ENCODE peak calls at places on chromosomes 4 and X, in seven cellular contexts. One of them, this sample, is unnamed. For H3K9me3, the result is how much of the 10 kb centered on the place peaks cover.

GRCh38 chr4:128525939-128526630 is 238.5 kb upstream of the PGRMC2 start:
- DNase-seq in esophagus squamous epithelium: no peak
- DNase-seq in heart left ventricle: no peak
- DNase-seq in OCI-LY7: no peak
- DNase-seq in A673: peak
- DNase-seq in transverse colon: no peak
- DNase-seq in cardiac muscle cell: peak
- DNase-seq in this sample: no peak

GRCh38 chr4:114980932-114981693 is 132.3 kb downstream of the NDST4 start:
- DNase-seq in transverse colon: no peak
- DNase-seq in heart left ventricle: no peak
- DNase-seq in A673: peak
- DNase-seq in OCI-LY7: no peak
- DNase-seq in cardiac muscle cell: no peak
- DNase-seq in esophagus squamous epithelium: no peak
- DNase-seq in this sample: no peak

GRCh38 chr4:94892051-94892450 is 134.3 kb downstream of the BMPR1B start:
- DNase-seq in OCI-LY7: no peak
- DNase-seq in cardiac muscle cell: no peak
- DNase-seq in heart left ventricle: no peak
- DNase-seq in A673: peak
- DNase-seq in esophagus squamous epithelium: no peak
- DNase-seq in transverse colon: no peak
- DNase-seq in this sample: no peak

GRCh38 chr4:69104719-69105275 is 8.5 kb downstream of the UGT2B7 start:
- DNase-seq in A673: no peak
- DNase-seq in transverse colon: peak
- DNase-seq in cardiac muscle cell: no peak
- DNase-seq in OCI-LY7: no peak
- DNase-seq in esophagus squamous epithelium: no peak
- DNase-seq in heart left ventricle: no peak
- DNase-seq in this sample: no peak

GRCh38 chrX:40173662-40174593 is 76.2 kb upstream of the BCOR start:
- DNase-seq in esophagus squamous epithelium: peak
- DNase-seq in transverse colon: peak
- DNase-seq in A673: peak
- DNase-seq in heart left ventricle: peak
- DNase-seq in OCI-LY7: peak
- DNase-seq in cardiac muscle cell: peak
- DNase-seq in this sample: no peak

GRCh38 chr4:146520894-146521542 is 722 bp downstream of the SLC10A7 start:
- DNase-seq in cardiac muscle cell: peak
- DNase-seq in A673: peak
- DNase-seq in heart left ventricle: no peak
- DNase-seq in transverse colon: peak
- DNase-seq in esophagus squamous epithelium: no peak
- DNase-seq in OCI-LY7: peak
- DNase-seq in this sample: peak

GRCh38 chr4:77163636-77164035 is 6.6 kb downstream of the CCNG2 start:
- DNase-seq in heart left ventricle: no peak
- DNase-seq in A673: no peak
- DNase-seq in esophagus squamous epithelium: no peak
- DNase-seq in cardiac muscle cell: no peak
- DNase-seq in OCI-LY7: no peak
- DNase-seq in transverse colon: no peak
- DNase-seq in this sample: no peak

GRCh38 chr4:187218705-187219245 is 495.1 kb upstream of the FAT1 start:
- DNase-seq in A673: no peak
- DNase-seq in esophagus squamous epithelium: no peak
- DNase-seq in OCI-LY7: no peak
- DNase-seq in heart left ventricle: no peak
- DNase-seq in cardiac muscle cell: no peak
- DNase-seq in transverse colon: no peak
- DNase-seq in this sample: no peak

GRCh38 chrX:7987160-7987992 is 60.2 kb upstream of the PNPLA4 start:
- DNase-seq in A673: no peak
- DNase-seq in esophagus squamous epithelium: no peak
- DNase-seq in cardiac muscle cell: no peak
- DNase-seq in heart left ventricle: no peak
- DNase-seq in OCI-LY7: peak
- DNase-seq in transverse colon: no peak
- DNase-seq in this sample: no peak

GRCh38 chrX:16771483-16772398 is 14.5 kb upstream of the TXLNG start:
- DNase-seq in OCI-LY7: no peak
- DNase-seq in heart left ventricle: no peak
- DNase-seq in esophagus squamous epithelium: no peak
- DNase-seq in cardiac muscle cell: peak
- DNase-seq in transverse colon: peak
- DNase-seq in A673: peak
- DNase-seq in this sample: no peak

GRCh38 chrX:108312938-108313337 is 125.3 kb downstream of the COL4A6 start:
- DNase-seq in cardiac muscle cell: peak
- DNase-seq in esophagus squamous epithelium: no peak
- DNase-seq in A673: peak
- DNase-seq in transverse colon: no peak
- DNase-seq in heart left ventricle: peak
- DNase-seq in OCI-LY7: no peak
- DNase-seq in this sample: no peak

GRCh38 chrX:110806145-110806544 is 10.5 kb upstream of the CHRDL1 start:
- DNase-seq in heart left ventricle: no peak
- DNase-seq in OCI-LY7: no peak
- DNase-seq in A673: no peak
- DNase-seq in cardiac muscle cell: no peak
- DNase-seq in transverse colon: no peak
- DNase-seq in esophagus squamous epithelium: no peak
- DNase-seq in this sample: no peak

GRCh38 chrX:15882704-15883539 is 28.3 kb upstream of the AP1S2 start:
- DNase-seq in transverse colon: no peak
- DNase-seq in OCI-LY7: peak
- DNase-seq in heart left ventricle: no peak
- DNase-seq in cardiac muscle cell: peak
- DNase-seq in esophagus squamous epithelium: no peak
- DNase-seq in A673: no peak
- DNase-seq in this sample: no peak

GRCh38 chr4:105191621-105192210 is 45.0 kb downstream of the TET2 start:
- DNase-seq in A673: peak
- DNase-seq in transverse colon: no peak
- DNase-seq in heart left ventricle: no peak
- DNase-seq in OCI-LY7: no peak
- DNase-seq in esophagus squamous epithelium: no peak
- DNase-seq in cardiac muscle cell: peak
- DNase-seq in this sample: no peak

GRCh38 chrX:46178763-46179162 is 366.5 kb downstream of the ZNF674 start:
- DNase-seq in esophagus squamous epithelium: no peak
- DNase-seq in transverse colon: no peak
- DNase-seq in A673: no peak
- DNase-seq in OCI-LY7: no peak
- DNase-seq in heart left ventricle: no peak
- DNase-seq in cardiac muscle cell: no peak
- DNase-seq in this sample: no peak

GRCh38 chrX:14529288-14529989 is at the start of gene GLRA2:
- DNase-seq in heart left ventricle: no peak
- DNase-seq in esophagus squamous epithelium: no peak
- DNase-seq in transverse colon: peak
- DNase-seq in A673: peak
- DNase-seq in cardiac muscle cell: peak
- DNase-seq in OCI-LY7: no peak
- DNase-seq in this sample: no peak

GRCh38 chr4:13522282-13523104 is 21.8 kb downstream of the NKX3-2 start:
- DNase-seq in esophagus squamous epithelium: no peak
- DNase-seq in OCI-LY7: no peak
- DNase-seq in A673: no peak
- DNase-seq in heart left ventricle: no peak
- DNase-seq in cardiac muscle cell: no peak
- DNase-seq in transverse colon: no peak
- DNase-seq in this sample: no peak

GRCh38 chr4:139951051-139951450 is 202.9 kb downstream of the MAML3 start:
- DNase-seq in heart left ventricle: no peak
- DNase-seq in transverse colon: no peak
- DNase-seq in cardiac muscle cell: peak
- DNase-seq in A673: no peak
- DNase-seq in esophagus squamous epithelium: no peak
- DNase-seq in OCI-LY7: no peak
- DNase-seq in this sample: no peak

GRCh38 chrX:15366507-15367352 is 17.5 kb downstream of the VEGFD start:
- DNase-seq in cardiac muscle cell: no peak
- DNase-seq in esophagus squamous epithelium: no peak
- DNase-seq in OCI-LY7: no peak
- DNase-seq in A673: no peak
- DNase-seq in transverse colon: no peak
- DNase-seq in heart left ventricle: no peak
- DNase-seq in this sample: no peak

GRCh38 chr4:38396091-38396490 is 267.9 kb upstream of the KLF3 start:
- DNase-seq in heart left ventricle: no peak
- DNase-seq in OCI-LY7: no peak
- DNase-seq in A673: no peak
- DNase-seq in esophagus squamous epithelium: no peak
- DNase-seq in transverse colon: no peak
- DNase-seq in cardiac muscle cell: no peak
- DNase-seq in this sample: no peak

GRCh38 chrX:109934935-109935334 is 68.0 kb upstream of the TMEM164 start:
- DNase-seq in cardiac muscle cell: peak
- DNase-seq in transverse colon: no peak
- DNase-seq in A673: no peak
- DNase-seq in esophagus squamous epithelium: no peak
- DNase-seq in OCI-LY7: no peak
- DNase-seq in heart left ventricle: no peak
- DNase-seq in this sample: no peak

GRCh38 chr4:18155062-18156041 is 133.8 kb upstream of the LCORL start:
- DNase-seq in transverse colon: no peak
- DNase-seq in heart left ventricle: no peak
- DNase-seq in A673: no peak
- DNase-seq in OCI-LY7: no peak
- DNase-seq in cardiac muscle cell: no peak
- DNase-seq in esophagus squamous epithelium: no peak
- DNase-seq in this sample: no peak

GRCh38 chr4:575281-576141 is 584 bp downstream of the TMEM271 start:
- DNase-seq in esophagus squamous epithelium: no peak
- DNase-seq in OCI-LY7: no peak
- DNase-seq in cardiac muscle cell: peak
- DNase-seq in heart left ventricle: peak
- DNase-seq in transverse colon: no peak
- DNase-seq in A673: peak
- DNase-seq in this sample: no peak

GRCh38 chr4:17030543-17030942 is 132.1 kb upstream of the LDB2 start:
- DNase-seq in heart left ventricle: no peak
- DNase-seq in esophagus squamous epithelium: no peak
- DNase-seq in A673: no peak
- DNase-seq in OCI-LY7: no peak
- DNase-seq in cardiac muscle cell: peak
- DNase-seq in transverse colon: no peak
- DNase-seq in this sample: no peak

GRCh38 chr4:4574792-4575191 is 32.9 kb upstream of the STX18 start:
- DNase-seq in heart left ventricle: peak
- DNase-seq in A673: peak
- DNase-seq in esophagus squamous epithelium: peak
- DNase-seq in OCI-LY7: no peak
- DNase-seq in transverse colon: peak
- DNase-seq in cardiac muscle cell: peak
- DNase-seq in this sample: no peak

DNA sequence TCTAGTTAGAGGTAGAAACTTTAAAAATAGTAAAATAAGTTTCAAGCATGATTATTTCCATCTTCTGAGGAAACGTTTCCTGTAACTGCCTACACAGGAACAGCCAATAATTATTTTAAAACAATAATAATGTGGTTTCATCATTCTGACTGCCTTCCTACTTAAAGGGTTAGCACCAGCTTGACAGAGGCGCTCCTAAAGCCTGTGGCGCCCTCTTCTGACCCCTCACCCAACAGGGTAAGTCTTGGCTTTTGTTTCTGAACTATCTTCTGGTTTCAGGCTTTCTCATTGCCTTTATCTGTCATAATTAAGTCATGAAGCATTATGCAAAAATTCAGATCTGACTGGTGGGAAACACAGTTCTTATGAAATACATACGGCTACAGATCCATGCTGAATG is 96.7 kb downstream of the ITM2A start:
- DNase-seq in esophagus squamous epithelium: no peak
- DNase-seq in cardiac muscle cell: peak
- DNase-seq in A673: peak
- DNase-seq in transverse colon: peak
- DNase-seq in OCI-LY7: peak
- DNase-seq in heart left ventricle: peak
- DNase-seq in this sample: peak
- TF ChIP-seq CTCF in esophagus squamous epithelium: no peak
- TF ChIP-seq CTCF in cardiac muscle cell: peak
- TF ChIP-seq CTCF in A673: peak
- TF ChIP-seq CTCF in transverse colon: no peak
- TF ChIP-seq CTCF in OCI-LY7: peak
- TF ChIP-seq CTCF in heart left ventricle: peak
- TF ChIP-seq CTCF in this sample: no peak

GRCh38 chr4:28360681-28361080 is 1500.0 kb downstream of the STIM2 start:
- DNase-seq in A673: no peak
- DNase-seq in OCI-LY7: no peak
- DNase-seq in heart left ventricle: no peak
- DNase-seq in esophagus squamous epithelium: no peak
- DNase-seq in transverse colon: no peak
- DNase-seq in cardiac muscle cell: no peak
- DNase-seq in this sample: no peak

GRCh38 chr4:28357985-28358384 is 1497.3 kb downstream of the STIM2 start:
- DNase-seq in OCI-LY7: no peak
- DNase-seq in transverse colon: no peak
- DNase-seq in heart left ventricle: no peak
- DNase-seq in esophagus squamous epithelium: no peak
- DNase-seq in cardiac muscle cell: peak
- DNase-seq in A673: peak
- DNase-seq in this sample: no peak

GRCh38 chr4:28362169-28362568 is 1501.5 kb downstream of the STIM2 start:
- DNase-seq in transverse colon: no peak
- DNase-seq in heart left ventricle: no peak
- DNase-seq in A673: no peak
- DNase-seq in esophagus squamous epithelium: no peak
- DNase-seq in cardiac muscle cell: no peak
- DNase-seq in OCI-LY7: no peak
- DNase-seq in this sample: no peak
- H3K9me3 ChIP-seq in transverse colon: under half
- H3K9me3 ChIP-seq in heart left ventricle: under half
- H3K9me3 ChIP-seq in A673: under half
- H3K9me3 ChIP-seq in esophagus squamous epithelium: under half
- H3K9me3 ChIP-seq in cardiac muscle cell: under half
- H3K9me3 ChIP-seq in OCI-LY7: under half
- H3K9me3 ChIP-seq in this sample: under half

DNA sequence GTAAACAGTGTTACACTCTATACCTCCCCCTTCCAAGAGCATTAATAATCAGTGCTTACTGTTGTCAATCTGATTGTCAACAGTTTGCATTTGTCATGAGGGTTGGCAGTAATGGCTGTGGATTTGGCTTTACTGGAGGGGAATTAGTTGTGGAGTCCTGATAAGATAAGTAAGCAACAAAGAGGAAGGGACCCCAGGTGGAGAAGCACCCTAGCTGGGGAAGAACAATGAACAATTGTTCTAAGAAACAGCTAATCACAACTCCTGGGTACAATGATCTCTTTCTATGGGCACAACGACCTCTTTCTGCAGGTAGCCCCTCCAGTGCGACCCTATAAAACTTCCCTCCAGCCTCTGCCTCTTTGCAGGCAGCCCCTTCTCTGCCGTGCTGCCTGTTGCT is 53.2 kb upstream of the CDKN2AIP start:
- DNase-seq in cardiac muscle cell: no peak
- DNase-seq in esophagus squamous epithelium: no peak
- DNase-seq in OCI-LY7: no peak
- DNase-seq in heart left ventricle: no peak
- DNase-seq in A673: peak
- DNase-seq in transverse colon: no peak
- DNase-seq in this sample: no peak
- TF ChIP-seq CTCF in cardiac muscle cell: no peak
- TF ChIP-seq CTCF in esophagus squamous epithelium: no peak
- TF ChIP-seq CTCF in OCI-LY7: no peak
- TF ChIP-seq CTCF in heart left ventricle: no peak
- TF ChIP-seq CTCF in A673: no peak
- TF ChIP-seq CTCF in transverse colon: no peak
- TF ChIP-seq CTCF in this sample: no peak

GRCh38 chr4:186032259-186032658 is 36.7 kb upstream of the TLR3 start:
- DNase-seq in cardiac muscle cell: no peak
- DNase-seq in transverse colon: no peak
- DNase-seq in heart left ventricle: no peak
- DNase-seq in esophagus squamous epithelium: no peak
- DNase-seq in OCI-LY7: peak
- DNase-seq in A673: no peak
- DNase-seq in this sample: no peak
- H3K9me3 ChIP-seq in cardiac muscle cell: under half
- H3K9me3 ChIP-seq in transverse colon: under half
- H3K9me3 ChIP-seq in heart left ventricle: under half
- H3K9me3 ChIP-seq in esophagus squamous epithelium: under half
- H3K9me3 ChIP-seq in OCI-LY7: under half
- H3K9me3 ChIP-seq in A673: under half
- H3K9me3 ChIP-seq in this sample: under half

This sample was measured in tibial nerve.